ENCODE peak calls at places on chromosomes 16 and 17, in four cellular contexts. G, Q, J and E are unnamed samples.

GRCh38 chr16:80015566-80015965 is 415.0 kb upstream of the MAF start:
- DNase-seq in G (no peak), Q (no peak), J (no peak), E (no peak)

GRCh38 chr16:58306327-58306726 is 11.5 kb upstream of the PRSS54 start:
- DNase-seq in G (peak), Q (no peak), J (peak), E (no peak)

GRCh38 chr16:86071611-86072240 is 172.8 kb downstream of the IRF8 start:
- DNase-seq in G (no peak), Q (no peak), J (no peak), E (no peak)

GRCh38 chr17:78127240-78127887 is 1.2 kb downstream of the TMC6 start:
- DNase-seq in G (no peak), Q (peak), J (no peak), E (peak)

GRCh38 chr17:31558748-31559646 is 167.5 kb downstream of the RAB11FIP4 start:
- DNase-seq in G (peak), Q (peak), J (peak), E (peak)

GRCh38 chr17:39903158-39903884 is 15.1 kb downstream of the GSDMB start:
- DNase-seq in G (no peak), Q (no peak), J (no peak), E (no peak)

GRCh38 chr16:88387941-88388627 is 5.3 kb downstream of the ZNF469 start:
- DNase-seq in G (peak), Q (peak), J (no peak), E (peak)

GRCh38 chr17:50380369-50381259 is 7.6 kb downstream of the EME1 start:
- DNase-seq in G (peak), Q (no peak), J (no peak), E (no peak)

GRCh38 chr17:32658470-32659418 is 172.0 kb downstream of the CDK5R1 start:
- DNase-seq in G (no peak), Q (no peak), J (no peak), E (no peak)